ENCODE peak calls at places on chromosome 1, in nine cellular contexts. L is MCF 10A; Z is left ventricle myocardium inferior; I is endothelial cell; U is colonic mucosa; R is H9; N is kidney; T is pancreas; J is CD4-positive, alpha-beta T cell. V is an unnamed sample.

GRCh38 chr1:114113801-114114750 is 39.6 kb downstream of the SYT6 start:
- DNase-seq in U (no peak), I (no peak), T (no peak), R (no peak), Z (no peak), J (no peak), L (peak; percentile 89), N (no peak), V (no peak)

GRCh38 chr1:117237701-117238413 is 27.1 kb upstream of the VTCN1 start:
- DNase-seq in I (no peak), Z (no peak), U (no peak), T (no peak), L (peak; percentile 53), N (no peak), R (no peak), J (no peak), V (no peak)

GRCh38 chr1:154557939-154558609 is 388 bp downstream of the UBE2Q1 start:
- DNase-seq in U (peak; percentile 42), R (no peak), T (peak; percentile 75), Z (peak; percentile 66), N (peak; percentile 92), I (peak; percentile 60), L (no peak), J (peak; percentile 8), V (no peak)

GRCh38 chr1:65264197-65264929 is 45.0 kb upstream of the DNAJC6 start:
- DNase-seq in J (no peak), N (no peak), Z (peak; percentile 18), L (peak; percentile 70), I (peak; percentile 57), U (peak; percentile 38), T (no peak), R (peak; percentile 67), V (no peak)

GRCh38 chr1:197915797-197916686 is 1.1 kb upstream of the LHX9 start:
- DNase-seq in J (no peak), R (peak; percentile 90), I (peak; percentile 80), Z (peak; percentile 45), N (peak; percentile 80), T (peak; percentile 53), L (peak; percentile 66), U (peak; percentile 52), V (no peak)

GRCh38 chr1:204493882-204494280 is 724 bp downstream of the PIK3C2B start:
- DNase-seq in I (peak; percentile 48), R (no peak), T (peak; percentile 82), N (peak; percentile 86), J (peak; percentile 29), Z (peak; percentile 56), L (no peak), U (peak; percentile 92), V (no peak)

GRCh38 chr1:8873506-8874229 is 4.8 kb downstream of the ENO1 start:
- DNase-seq in N (peak; percentile 92), T (peak; percentile 59), Z (peak; percentile 61), U (peak; percentile 86), J (peak; percentile 58), L (peak; percentile 99), R (peak; percentile 90), I (peak; percentile 50), V (peak; percentile 91)

GRCh38 chr1:118809586-118809985 is 178.6 kb downstream of the TBX15 start:
- DNase-seq in Z (no peak), J (no peak), N (no peak), T (no peak), U (no peak), R (no peak), I (no peak), L (no peak), V (no peak)

GRCh38 chr1:160127865-160128523 is 12.4 kb downstream of the ATP1A2 start:
- DNase-seq in R (no peak), U (no peak), I (no peak), L (peak; percentile 55), Z (no peak), T (no peak), J (no peak), N (peak; percentile 4), V (peak; percentile 85)

GRCh38 chr1:48203287-48203900 is 19.1 kb upstream of the SLC5A9 start:
- DNase-seq in J (no peak), U (no peak), N (no peak), Z (no peak), I (peak; percentile 44), T (no peak), R (no peak), L (peak; percentile 62), V (no peak)

GRCh38 chr1:25907473-25908058 is 1.3 kb upstream of the STMN1 start:
- DNase-seq in J (no peak), L (no peak), R (no peak), Z (no peak), I (no peak), N (no peak), T (no peak), U (no peak), V (no peak)

GRCh38 chr1:54549181-54549924 is 1.3 kb downstream of the ACOT11 start:
- DNase-seq in U (no peak), L (no peak), I (no peak), T (no peak), R (no peak), J (no peak), N (no peak), Z (peak; percentile 50), V (peak; percentile 54)

GRCh38 chr1:24727490-24728214 is 17.6 kb upstream of the CLIC4 start:
- DNase-seq in I (no peak), N (peak; percentile 91), U (peak; percentile 61), T (no peak), J (no peak), L (no peak), R (no peak), Z (peak; percentile 73), V (no peak)

GRCh38 chr1:66521736-66522365 is 12.1 kb upstream of the SGIP1 start:
- DNase-seq in U (no peak), Z (no peak), N (no peak), T (no peak), L (peak; percentile 88), I (no peak), J (no peak), R (no peak), V (no peak)

GRCh38 chr1:62852253-62852652 is 68.3 kb downstream of the ATG4C start:
- DNase-seq in Z (no peak), N (no peak), J (no peak), I (no peak), T (no peak), R (no peak), U (no peak), L (no peak), V (no peak)

GRCh38 chr1:178966312-178966711 is 59.4 kb upstream of the FAM20B start:
- DNase-seq in N (no peak), L (no peak), Z (no peak), U (no peak), T (no peak), J (no peak), R (no peak), I (no peak), V (no peak)

GRCh38 chr1:57411262-57411661 is 12.6 kb downstream of the DAB1 start:
- DNase-seq in I (no peak), R (no peak), J (no peak), L (peak; percentile 93), N (peak; percentile 62), Z (no peak), T (no peak), U (no peak), V (no peak)

GRCh38 chr1:70150444-70150843 is 54.9 kb downstream of the LRRC40 start:
- DNase-seq in I (no peak), U (no peak), L (no peak), Z (no peak), J (no peak), N (no peak), T (no peak), R (no peak), V (no peak)

GRCh38 chr1:70156529-70157120 is 48.8 kb downstream of the LRRC40 start:
- DNase-seq in I (no peak), T (no peak), Z (no peak), L (peak; percentile 11), J (no peak), U (no peak), N (no peak), R (no peak), V (no peak)

GRCh38 chr1:70153739-70154138 is 51.6 kb downstream of the LRRC40 start:
- DNase-seq in I (no peak), U (no peak), J (no peak), N (no peak), Z (no peak), T (no peak), R (no peak), L (no peak), V (no peak)
- TF ChIP-seq CTCF in I (no peak), U (no peak), J (no peak), N (no peak), Z (no peak), T (no peak), R (no peak), L (no peak), V (no peak)

DNA sequence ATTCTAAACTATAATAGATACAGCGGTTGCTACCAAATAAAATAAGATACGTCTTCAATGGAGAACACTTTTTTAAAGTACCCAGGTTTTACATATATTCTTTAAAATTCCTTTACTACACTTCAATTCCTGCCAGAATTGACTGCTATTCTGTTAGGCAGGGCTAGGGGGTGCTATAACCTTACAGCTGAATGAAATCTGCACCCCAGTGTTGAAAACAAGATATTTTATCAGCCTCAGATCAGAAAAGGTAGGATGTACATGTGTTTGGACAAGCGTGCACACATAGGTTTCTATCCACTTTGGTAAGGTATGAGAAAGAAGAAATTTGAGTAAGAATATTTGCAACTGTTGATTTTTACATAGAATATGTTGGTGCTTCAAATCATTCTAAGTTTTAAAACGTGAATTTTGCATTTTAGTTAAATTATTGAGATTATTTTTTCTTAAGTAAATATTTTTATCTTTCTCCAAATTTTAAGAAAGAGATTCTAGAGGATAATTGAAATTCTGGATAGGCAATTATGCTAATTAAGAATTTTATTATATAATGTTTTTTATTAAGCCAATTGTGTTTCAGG is 490.8 kb upstream of the ADGRL4 start:
- DNase-seq in I (peak; percentile 47), N (no peak), U (no peak), R (no peak), J (no peak), T (no peak), Z (no peak), L (peak; percentile 53), V (no peak)
- TF ChIP-seq CTCF in I (peak; percentile 89), N (peak; percentile 61), U (peak; percentile 65), R (peak; percentile 96), J (no peak), T (peak; percentile 36), Z (peak; percentile 79), L (peak; percentile 89), V (no peak)

DNA sequence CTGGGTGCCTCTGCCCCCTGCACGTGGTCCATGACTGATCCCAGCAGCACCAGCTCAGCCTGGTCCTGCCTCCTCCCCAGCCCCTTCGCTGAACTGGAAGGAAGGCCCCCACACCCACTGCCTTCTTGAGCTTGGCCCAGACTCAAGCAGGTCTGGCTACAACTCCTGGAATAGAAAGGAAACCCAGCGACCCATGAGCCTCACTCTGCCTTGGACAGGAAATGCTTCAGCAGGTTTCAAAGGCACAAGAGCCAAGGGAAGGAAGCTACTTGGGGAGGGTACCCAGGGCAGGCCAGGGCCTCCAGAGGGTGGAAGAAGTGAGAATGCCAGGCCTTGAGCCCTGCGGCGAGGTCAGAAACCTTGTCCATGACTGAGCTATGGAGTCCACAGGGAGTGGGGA is 35.9 kb upstream of the RD3 start:
- DNase-seq in R (no peak), U (no peak), I (no peak), L (no peak), N (no peak), Z (no peak), T (no peak), J (no peak), V (no peak)
- TF ChIP-seq CTCF in R (no peak), U (no peak), I (no peak), L (no peak), N (no peak), Z (no peak), T (no peak), J (no peak), V (no peak)

GRCh38 chr1:22380024-22380785 is 71.4 kb upstream of the ZBTB40 start:
- DNase-seq in L (peak; percentile 22), U (no peak), R (no peak), J (no peak), N (no peak), Z (no peak), T (no peak), I (no peak), V (no peak)
- TF ChIP-seq CTCF in L (no peak), U (no peak), R (peak; percentile 19), J (no peak), N (no peak), Z (no peak), T (no peak), I (no peak), V (no peak)

V was measured in gastrocnemius medialis.